ENCODE peak calls at places on chromosome 14, in eight cellular contexts. Q is fibroblast of lung; H is endothelial cell of umbilical vein; I is stomach; M is left ventricle myocardium inferior; A is HAP-1; V is effector memory CD4-positive, alpha-beta T cell; T is cardiac muscle cell. Y is an unnamed sample. For H3K4me1 and H3K36me3, the result is how much of the 10 kb centered on the place peaks cover.

GRCh38 chr14:105700622-105701288 is 174.4 kb downstream of the TMEM121 start:
- DNase-seq in Q (no peak), M (no peak), T (no peak), A (no peak), I (no peak), H (no peak), V (no peak), Y (no peak)

GRCh38 chr14:88553886-88554457 is 835 bp downstream of the PTPN21 start:
- DNase-seq in I (no peak), M (no peak), V (no peak), T (no peak), Q (peak), H (peak), A (no peak), Y (peak)

GRCh38 chr14:61503167-61503801 is 181.9 kb downstream of the PRKCH start:
- DNase-seq in I (no peak), Q (no peak), V (no peak), M (no peak), H (peak), T (no peak), A (no peak), Y (no peak)

GRCh38 chr14:60509438-60510253 is 700 bp downstream of the SIX6 start:
- DNase-seq in A (no peak), V (no peak), H (no peak), M (no peak), T (no peak), Q (no peak), I (no peak), Y (no peak)

GRCh38 chr14:100290607-100291304 is 15.5 kb downstream of the SLC25A29 start:
- DNase-seq in H (no peak), Q (no peak), T (no peak), M (no peak), A (peak), I (no peak), V (no peak), Y (no peak)

GRCh38 chr14:54680636-54681035 is 113.7 kb downstream of the SAMD4A start:
- DNase-seq in Q (no peak), V (no peak), A (no peak), H (no peak), I (no peak), M (no peak), T (no peak), Y (no peak)

GRCh38 chr14:86543531-86543930 is 1013.6 kb downstream of the FLRT2 start:
- DNase-seq in I (no peak), T (peak), V (no peak), H (no peak), Q (no peak), M (no peak), A (no peak), Y (peak)

GRCh38 chr14:100428727-100429126 is 105.6 kb downstream of the SLC25A47 start:
- DNase-seq in A (no peak), M (no peak), V (no peak), T (no peak), I (no peak), H (no peak), Q (peak), Y (no peak)

GRCh38 chr14:23550827-23551265 is 719 bp downstream of the ZFHX2 start:
- DNase-seq in M (peak), H (no peak), Q (no peak), I (no peak), A (no peak), V (no peak), T (no peak), Y (peak)

GRCh38 chr14:56351861-56352260 is 227.7 kb upstream of the TMEM260 start:
- DNase-seq in T (no peak), Q (peak), H (no peak), V (no peak), A (no peak), I (no peak), M (no peak), Y (peak)

GRCh38 chr14:93285048-93285447 is 47.8 kb downstream of the BTBD7 start:
- DNase-seq in I (no peak), H (peak), A (no peak), V (no peak), T (no peak), M (no peak), Q (peak), Y (peak)

GRCh38 chr14:88323086-88323519 is at the start of gene KCNK10:
- DNase-seq in Q (peak), V (no peak), I (no peak), A (peak), M (no peak), T (no peak), H (no peak), Y (no peak)

GRCh38 chr14:99029150-99029915 is 242.7 kb downstream of the BCL11B start:
- DNase-seq in T (no peak), H (no peak), M (no peak), V (no peak), Q (no peak), I (no peak), A (no peak), Y (no peak)

GRCh38 chr14:99183311-99183710 is 88.7 kb downstream of the BCL11B start:
- DNase-seq in I (no peak), T (no peak), Q (no peak), A (no peak), V (no peak), M (no peak), H (no peak), Y (no peak)

GRCh38 chr14:96055753-96056508 is 16.8 kb downstream of the C14orf132 start:
- DNase-seq in A (no peak), V (no peak), Q (no peak), I (peak), T (no peak), M (no peak), H (no peak), Y (no peak)

GRCh38 chr14:20782280-20782890 is 1.3 kb downstream of the RNASE6 start:
- DNase-seq in H (peak), V (no peak), T (no peak), I (no peak), A (no peak), M (no peak), Q (no peak), Y (no peak)

GRCh38 chr14:99561827-99562226 is 42.2 kb downstream of the CCDC85C start:
- DNase-seq in I (no peak), V (no peak), Q (no peak), A (no peak), T (no peak), M (no peak), H (no peak), Y (no peak)

GRCh38 chr14:96502621-96503251 is 554 bp downstream of the PAPOLA start:
- DNase-seq in V (no peak), Q (peak), M (peak), I (peak), T (peak), H (peak), A (peak), Y (peak)

GRCh38 chr14:41925409-41925808 is 318.7 kb downstream of the LRFN5 start:
- DNase-seq in T (peak), A (peak), H (no peak), Q (peak), V (no peak), M (no peak), I (no peak), Y (no peak)

GRCh38 chr14:56808314-56809201 is 1.7 kb downstream of the OTX2 start:
- DNase-seq in A (no peak), I (no peak), H (no peak), V (no peak), M (no peak), Q (no peak), T (peak), Y (no peak)

GRCh38 chr14:94126419-94126677 is 3.1 kb downstream of the IFI27L2 start:
- DNase-seq in T (no peak), M (no peak), A (no peak), H (no peak), V (no peak), I (no peak), Q (no peak), Y (no peak)

GRCh38 chr14:61451491-61451890 is 130.1 kb downstream of the PRKCH start:
- DNase-seq in A (no peak), Q (no peak), H (no peak), M (no peak), V (no peak), I (no peak), T (no peak), Y (no peak)

GRCh38 chr14:61625171-61625570 is 70.1 kb upstream of the HIF1A start:
- DNase-seq in H (no peak), T (no peak), M (no peak), I (no peak), V (no peak), Q (no peak), A (no peak), Y (no peak)

GRCh38 chr14:101126376-101127130 is 223.0 kb upstream of the RTL1 start:
- DNase-seq in Q (no peak), I (peak), M (no peak), T (no peak), V (no peak), H (no peak), A (peak), Y (no peak)

DNA sequence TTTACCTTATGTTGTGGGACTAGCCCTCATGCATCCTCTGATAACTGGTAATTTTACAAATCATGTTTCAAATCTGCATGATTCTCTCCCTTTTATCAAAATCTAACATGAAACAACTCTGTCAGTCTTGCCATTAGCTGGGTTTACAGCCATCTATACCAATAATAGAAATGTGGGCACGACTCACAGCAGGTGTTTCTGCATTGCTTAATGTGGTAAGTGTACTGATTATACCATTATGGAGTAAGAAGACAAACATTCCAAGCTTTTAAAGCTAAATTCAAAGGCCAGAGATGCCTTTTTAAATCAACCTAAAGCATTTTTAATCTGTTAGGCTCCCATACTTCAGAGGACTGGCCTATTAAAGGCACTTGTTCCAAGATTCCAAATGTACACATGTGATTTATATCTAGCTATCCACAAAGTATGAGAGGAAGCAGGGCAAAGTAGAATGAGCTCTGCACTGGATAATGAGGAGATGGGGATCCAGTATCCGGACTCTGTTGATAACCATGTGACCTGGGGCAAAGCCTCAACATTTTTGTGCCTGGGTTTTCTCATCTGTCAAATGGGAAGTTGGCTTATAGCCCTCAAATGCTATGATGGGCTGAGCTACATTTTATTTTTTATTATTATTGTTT is 52.3 kb upstream of the FUT8 start:
- DNase-seq in M (no peak), V (no peak), H (no peak), A (no peak), T (no peak), I (no peak), Q (no peak), Y (no peak)
- H3K4me1 ChIP-seq in M (under half), V (under half), H (under half), A (under half), T (under half), I (half or more), Q (under half), Y (under half)

DNA sequence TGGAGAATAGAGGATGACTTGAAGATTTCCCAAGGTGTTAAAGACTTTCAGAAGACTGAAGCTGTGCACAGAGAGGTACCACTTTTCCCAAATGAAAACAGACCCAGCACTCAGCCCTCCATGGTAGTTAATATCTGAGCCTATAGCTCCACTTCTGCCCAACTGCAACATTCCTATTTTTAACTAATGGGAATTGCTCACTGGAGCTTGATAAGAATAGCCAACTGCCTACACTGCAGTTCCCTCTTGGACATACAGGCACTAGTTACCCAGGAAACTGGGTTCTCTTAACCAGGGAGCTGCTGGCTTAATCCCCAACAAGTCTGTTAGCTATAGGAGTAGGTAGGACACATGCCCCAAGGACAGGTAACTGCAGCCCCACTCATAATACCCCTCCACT is 76.9 kb upstream of the ACTN1 start:
- DNase-seq in A (no peak), Q (peak), M (no peak), I (no peak), T (peak), H (no peak), V (no peak), Y (no peak)
- H3K36me3 ChIP-seq in A (under half), Q (under half), M (half or more), I (half or more), T (under half), H (under half), V (under half), Y (half or more)

GRCh38 chr14:35292770-35293561 is 784 bp downstream of the PSMA6 start:
- DNase-seq in I (no peak), H (no peak), A (no peak), M (no peak), T (no peak), Q (no peak), V (no peak), Y (no peak)
- H3K4me1 ChIP-seq in I (half or more), H (under half), A (under half), M (half or more), T (under half), Q (under half), V (under half), Y (under half)

GRCh38 chr14:89959853-89960493 is 4.2 kb downstream of the TDP1 start:
- DNase-seq in M (no peak), T (no peak), H (no peak), V (no peak), Q (no peak), A (no peak), I (no peak), Y (no peak)

GRCh38 chr14:89958966-89959365 is 3.2 kb downstream of the TDP1 start:
- DNase-seq in V (no peak), Q (no peak), I (no peak), A (no peak), T (no peak), M (no peak), H (peak), Y (no peak)

GRCh38 chr14:89965839-89966238 is 10.1 kb downstream of the TDP1 start:
- DNase-seq in M (no peak), Q (no peak), V (no peak), T (no peak), A (no peak), H (no peak), I (no peak), Y (no peak)

GRCh38 chr14:89960895-89961294 is 5.2 kb downstream of the TDP1 start:
- DNase-seq in H (no peak), M (no peak), V (no peak), I (no peak), A (peak), Q (no peak), T (no peak), Y (no peak)

GRCh38 chr14:89963288-89963978 is 7.7 kb downstream of the TDP1 start:
- DNase-seq in H (no peak), T (no peak), M (no peak), I (no peak), A (no peak), Q (no peak), V (no peak), Y (no peak)
- H3K36me3 ChIP-seq in H (under half), T (under half), M (under half), I (under half), A (under half), Q (under half), V (under half), Y (under half)

GRCh38 chr14:33566082-33566481 is 384.8 kb downstream of the EGLN3 start:
- DNase-seq in I (no peak), M (no peak), A (no peak), H (no peak), T (no peak), V (no peak), Q (no peak), Y (no peak)
- H3K4me1 ChIP-seq in I (under half), M (under half), A (under half), H (half or more), T (under half), V (under half), Q (under half), Y (under half)

GRCh38 chr14:77423423-77423822 is at the start of gene NOXRED1:
- DNase-seq in M (no peak), V (no peak), I (no peak), A (no peak), Q (no peak), H (no peak), T (no peak), Y (no peak)

GRCh38 chr14:77421241-77421640 is 2.1 kb downstream of the NOXRED1 start:
- DNase-seq in I (no peak), H (no peak), A (no peak), T (no peak), M (no peak), Q (no peak), V (no peak), Y (peak)

GRCh38 chr14:77424862-77425261 is 1.5 kb upstream of the NOXRED1 start:
- DNase-seq in M (no peak), Q (no peak), A (no peak), H (no peak), I (no peak), T (no peak), V (no peak), Y (no peak)

GRCh38 chr14:77426396-77426795 is 3.1 kb upstream of the NOXRED1 start:
- DNase-seq in A (no peak), V (no peak), Q (no peak), M (no peak), T (no peak), H (no peak), I (no peak), Y (no peak)
- H3K36me3 ChIP-seq in A (under half), V (half or more), Q (under half), M (half or more), T (half or more), H (under half), I (half or more), Y (half or more)

GRCh38 chr14:84592770-84593169 is 937.2 kb upstream of the FLRT2 start:
- DNase-seq in H (no peak), Q (no peak), T (no peak), M (no peak), V (no peak), I (no peak), A (no peak), Y (peak)

DNA sequence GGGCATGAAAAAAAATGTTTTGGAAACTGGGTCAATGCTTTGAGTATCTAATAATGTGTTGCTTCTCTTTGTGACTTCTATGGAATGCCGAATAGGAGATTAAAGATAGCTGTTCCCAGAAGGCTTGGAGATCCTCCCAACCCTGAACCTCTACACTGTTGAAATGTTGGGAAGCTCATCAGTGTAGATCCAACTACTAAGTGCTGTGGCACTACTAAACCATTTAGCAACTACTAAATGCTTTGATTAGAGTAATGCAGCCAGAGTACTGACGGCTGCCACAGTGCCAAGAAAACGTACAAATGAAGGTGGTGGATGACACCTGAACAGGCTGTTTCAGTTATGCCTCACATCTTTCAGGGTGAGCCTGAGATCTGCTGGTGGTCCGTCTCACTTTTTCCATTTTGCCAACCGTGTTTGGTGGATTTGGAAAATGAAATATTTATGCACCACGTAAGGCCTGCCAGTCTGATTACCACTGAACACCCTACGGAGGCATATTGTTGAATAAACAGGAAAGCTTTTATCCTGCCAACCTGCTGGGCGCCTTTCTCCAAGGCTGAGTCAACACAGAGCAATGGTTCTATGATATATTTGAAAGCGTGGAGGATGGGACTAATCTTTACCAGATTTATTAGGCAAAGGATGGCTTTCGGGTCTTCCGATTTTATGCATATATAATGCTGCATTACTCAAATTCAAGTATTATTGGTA is 938.0 kb upstream of the FLRT2 start:
- DNase-seq in I (no peak), M (no peak), T (no peak), Q (no peak), H (peak), V (no peak), A (no peak), Y (no peak)
- H3K4me1 ChIP-seq in I (under half), M (under half), T (under half), Q (under half), H (under half), V (under half), A (under half), Y (under half)

GRCh38 chr14:91333640-91334039 is 84.0 kb downstream of the CCDC88C start:
- DNase-seq in H (no peak), I (no peak), Q (no peak), M (no peak), A (no peak), V (no peak), T (no peak), Y (no peak)
- H3K36me3 ChIP-seq in H (under half), I (half or more), Q (under half), M (under half), A (under half), V (half or more), T (under half), Y (under half)

DNA sequence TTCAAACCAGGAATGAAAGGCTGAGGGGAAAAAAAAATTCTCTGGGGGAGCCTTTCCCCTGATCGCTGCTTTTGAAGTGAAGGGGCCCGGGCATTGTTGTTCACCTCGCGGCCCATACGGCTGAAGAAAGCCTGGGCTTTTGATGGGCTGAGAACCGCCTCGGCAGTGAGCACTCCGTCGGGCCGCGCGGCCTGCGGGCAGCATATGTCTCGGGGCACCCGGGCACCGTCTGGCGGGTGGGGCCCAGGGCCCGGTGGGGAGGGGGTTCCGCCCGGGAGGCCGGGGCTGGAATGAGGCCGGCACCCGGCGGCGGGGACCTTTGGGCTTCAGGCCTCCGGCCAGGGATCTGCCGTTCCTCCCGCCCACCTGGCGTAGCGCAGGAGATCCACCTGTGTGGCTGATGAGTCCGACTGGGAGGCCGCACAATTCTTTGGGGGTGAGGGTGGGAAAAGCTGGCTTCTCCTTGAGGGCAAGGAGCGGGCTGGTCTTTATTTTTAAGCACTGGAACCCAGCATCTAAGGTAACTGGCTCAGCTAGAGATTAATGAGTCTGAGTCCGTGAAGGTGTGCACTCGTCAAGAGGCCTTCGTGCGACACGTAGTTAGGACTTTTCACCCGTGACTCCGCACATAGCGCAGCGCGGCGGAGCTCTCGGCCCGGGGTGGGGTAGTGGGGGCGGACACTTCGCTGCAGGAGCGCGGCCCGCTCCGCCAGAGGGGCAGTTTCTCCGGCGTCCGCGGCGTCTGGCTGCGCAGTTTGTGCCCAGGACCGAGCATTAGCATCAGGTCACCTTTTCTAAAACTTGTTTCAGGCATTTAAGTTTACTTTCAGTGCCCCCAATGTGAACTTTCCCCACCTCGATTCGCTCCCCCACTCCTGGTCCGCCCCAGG is 10.6 kb downstream of the FOXA1 start:
- DNase-seq in T (no peak), Q (no peak), M (no peak), I (peak), V (no peak), A (no peak), H (no peak), Y (no peak)
- H3K4me1 ChIP-seq in T (under half), Q (under half), M (under half), I (under half), V (under half), A (under half), H (under half), Y (under half)

GRCh38 chr14:72172597-72172996 is 240.4 kb downstream of the RGS6 start:
- DNase-seq in A (no peak), H (no peak), I (no peak), Q (no peak), V (no peak), M (no peak), T (no peak), Y (no peak)
- H3K36me3 ChIP-seq in A (under half), H (under half), I (under half), Q (under half), V (under half), M (under half), T (under half), Y (under half)

Y was measured in adipocyte.